ENCODE peak calls at places on chromosome 6, in eight cellular contexts. O is choroid plexus epithelial cell, N is OCI-LY7, T is foreskin fibroblast, Z is PC-9, R is lower lobe of right lung, A is colonic mucosa, I is right lobe of liver. B is an unnamed sample.

GRCh38 chr6:82862543-82862942 is 203.1 kb downstream of the UBE3D start:
- DNase-seq in N (no peak), O (peak), R (no peak), A (no peak), I (no peak), T (peak), Z (no peak), B (no peak)

GRCh38 chr6:87588756-87589407 is 905 bp downstream of the RARS2 start:
- DNase-seq in N (no peak), R (no peak), A (no peak), O (no peak), Z (no peak), I (no peak), T (no peak), B (no peak)

GRCh38 chr6:44171899-44172546 is 13.4 kb downstream of the CAPN11 start:
- DNase-seq in R (no peak), O (no peak), N (no peak), A (no peak), Z (no peak), I (no peak), T (no peak), B (no peak)

GRCh38 chr6:69796081-69796626 is 656 bp downstream of the LMBRD1 start:
- DNase-seq in N (peak), R (no peak), Z (peak), I (peak), A (peak), T (peak), O (peak), B (peak)

GRCh38 chr6:84021625-84022024 is 11.9 kb upstream of the MRAP2 start:
- DNase-seq in I (no peak), R (no peak), Z (no peak), O (no peak), N (no peak), A (no peak), T (no peak), B (no peak)

GRCh38 chr6:110587328-110587727 is 110.9 kb upstream of the SLC22A16 start:
- DNase-seq in Z (no peak), A (no peak), R (no peak), N (no peak), O (no peak), I (no peak), T (no peak), B (no peak)

GRCh38 chr6:125792680-125793079 is 1.9 kb downstream of the NCOA7 start:
- DNase-seq in R (no peak), O (peak), I (no peak), N (no peak), Z (no peak), A (no peak), T (no peak), B (no peak)

GRCh38 chr6:82442320-82442719 is 78.7 kb downstream of the TPBG start:
- DNase-seq in I (no peak), R (no peak), T (no peak), O (no peak), A (no peak), Z (no peak), N (no peak), B (no peak)

GRCh38 chr6:81023007-81023582 is 729.4 kb downstream of the TENT5A start:
- DNase-seq in Z (no peak), T (no peak), O (peak), N (peak), R (no peak), I (no peak), A (no peak), B (no peak)

GRCh38 chr6:142367501-142368018 is 65.8 kb downstream of the ADGRG6 start:
- DNase-seq in I (no peak), O (no peak), Z (no peak), T (no peak), N (no peak), A (no peak), R (no peak), B (peak)

GRCh38 chr6:156645106-156645505 is 132.1 kb upstream of the ARID1B start:
- DNase-seq in T (no peak), R (no peak), I (no peak), O (peak), A (no peak), Z (no peak), N (no peak), B (no peak)

GRCh38 chr6:87436435-87436834 is 28.7 kb downstream of the CFAP206 start:
- DNase-seq in N (peak), O (peak), I (peak), A (peak), R (no peak), Z (peak), T (peak), B (peak)

GRCh38 chr6:39731565-39731964 is 6.4 kb upstream of the KIF6 start:
- DNase-seq in A (no peak), O (peak), N (no peak), Z (no peak), T (no peak), I (no peak), R (no peak), B (no peak)

GRCh38 chr6:43301081-43301870 is 3.2 kb downstream of the SLC22A7 start:
- DNase-seq in T (no peak), I (no peak), N (no peak), A (no peak), Z (no peak), O (no peak), R (no peak), B (no peak)

GRCh38 chr6:21354805-21355238 is 238.7 kb upstream of the SOX4 start:
- DNase-seq in R (no peak), N (no peak), I (no peak), O (peak), A (peak), T (no peak), Z (no peak), B (no peak)

GRCh38 chr6:142846459-142846831 is 98.5 kb downstream of the HIVEP2 start:
- DNase-seq in A (no peak), R (no peak), I (no peak), Z (no peak), O (peak), N (no peak), T (no peak), B (no peak)

GRCh38 chr6:106886922-106887797 is 87.4 kb downstream of the CD24 start:
- DNase-seq in N (no peak), T (no peak), O (no peak), R (no peak), Z (no peak), I (no peak), A (no peak), B (no peak)

GRCh38 chr6:12013368-12013617 is 1.2 kb downstream of the HIVEP1 start:
- DNase-seq in T (no peak), N (no peak), I (no peak), R (no peak), O (no peak), Z (no peak), A (no peak), B (no peak)

GRCh38 chr6:169396554-169397163 is 143.0 kb upstream of the THBS2 start:
- DNase-seq in T (no peak), N (no peak), I (no peak), O (no peak), R (no peak), A (no peak), Z (no peak), B (no peak)
- H3K4me3 ChIP-seq in T (no peak), N (no peak), I (no peak), O (no peak), R (no peak), A (no peak), Z (no peak), B (no peak)

DNA sequence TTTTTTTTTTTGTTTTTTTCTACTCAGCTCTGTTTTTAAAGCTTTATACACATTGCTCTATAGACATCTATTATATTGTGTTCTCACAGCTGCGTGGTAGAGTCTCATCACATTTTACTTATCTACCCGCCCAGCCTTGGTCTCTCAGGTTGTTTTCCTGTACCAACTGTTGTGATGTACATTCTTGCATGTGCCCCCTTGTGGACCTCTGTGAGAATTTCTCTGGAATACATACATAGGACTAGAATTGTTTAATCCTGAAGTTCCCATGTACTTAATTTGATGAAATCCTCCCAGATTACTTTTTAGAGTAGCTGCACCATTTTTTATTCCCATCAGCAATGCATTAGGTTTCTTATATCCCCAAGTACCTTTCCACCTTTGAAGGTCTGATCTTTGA is 40.4 kb upstream of the TINAG start:
- DNase-seq in A (peak), Z (peak), T (no peak), O (peak), I (peak), N (peak), R (no peak), B (no peak)
- TF ChIP-seq CTCF in A (peak), Z (peak), T (peak), O (peak), I (peak), N (peak), R (peak), B (peak)

GRCh38 chr6:14211596-14211961 is 94.0 kb downstream of the CD83 start:
- DNase-seq in R (peak), N (no peak), O (peak), A (peak), I (peak), Z (peak), T (no peak), B (no peak)

GRCh38 chr6:14212632-14213031 is 95.1 kb downstream of the CD83 start:
- DNase-seq in O (no peak), A (no peak), Z (no peak), T (no peak), N (no peak), I (no peak), R (no peak), B (no peak)

GRCh38 chr6:14212020-14212419 is 94.4 kb downstream of the CD83 start:
- DNase-seq in T (no peak), I (no peak), R (no peak), O (no peak), Z (peak), A (no peak), N (no peak), B (no peak)

GRCh38 chr6:14210077-14210476 is 92.5 kb downstream of the CD83 start:
- DNase-seq in R (no peak), N (no peak), I (no peak), A (no peak), Z (no peak), T (no peak), O (no peak), B (no peak)

DNA sequence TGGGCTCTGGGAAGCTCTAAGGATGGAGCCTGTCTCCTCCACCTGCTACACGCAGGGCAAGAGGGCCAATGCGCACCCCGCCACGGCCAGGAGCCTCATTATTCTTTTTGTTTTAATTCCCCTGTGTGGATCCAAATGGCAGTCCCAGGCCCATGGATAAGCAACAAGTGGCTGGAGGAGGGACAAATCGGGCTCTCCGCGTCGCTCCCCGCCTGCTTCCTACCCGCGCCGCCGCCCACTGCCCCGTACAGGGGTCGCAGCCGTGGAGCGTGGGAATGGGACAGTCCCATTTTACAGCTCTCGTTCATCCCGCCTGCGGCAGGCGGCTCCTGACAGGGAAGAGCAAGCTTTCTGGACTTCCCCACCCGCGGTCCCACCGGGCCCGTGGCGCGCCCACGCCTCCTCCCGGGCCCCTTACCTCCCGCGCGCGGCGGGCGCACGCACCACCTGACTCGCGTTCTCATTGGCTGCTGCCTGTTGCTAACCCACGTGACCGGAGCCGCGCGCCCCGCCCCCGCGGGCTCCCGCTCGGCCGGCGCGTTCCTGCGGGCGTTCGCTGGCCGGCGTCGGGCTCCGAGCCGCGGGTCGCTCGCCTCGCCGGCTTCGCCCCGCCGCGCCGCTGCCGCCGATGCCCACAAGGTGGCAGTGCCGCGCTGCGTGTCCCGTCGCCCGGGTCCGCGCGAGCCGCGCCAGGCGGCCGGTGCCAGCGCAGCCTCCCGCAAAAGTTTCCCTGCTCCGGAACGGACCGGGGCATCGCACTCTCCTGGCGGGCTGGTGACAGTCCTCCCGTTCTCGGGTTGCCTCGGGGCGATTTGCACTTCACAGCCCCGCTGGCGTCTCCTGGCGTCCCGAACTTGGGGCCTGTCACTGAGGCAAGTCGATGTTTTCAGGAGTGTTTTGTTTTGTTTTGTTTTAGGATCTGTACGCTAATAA is 93.4 kb downstream of the CD83 start:
- DNase-seq in N (peak), T (peak), R (peak), A (peak), Z (peak), O (peak), I (peak), B (peak)
- H3K4me3 ChIP-seq in N (peak), T (peak), R (peak), A (peak), Z (peak), O (peak), I (peak), B (peak)

GRCh38 chr6:22826961-22827360 is 257.6 kb downstream of the HDGFL1 start:
- DNase-seq in N (no peak), I (no peak), R (no peak), A (no peak), Z (peak), T (no peak), O (peak), B (no peak)

GRCh38 chr6:22830463-22830862 is 261.1 kb downstream of the HDGFL1 start:
- DNase-seq in I (no peak), Z (no peak), O (no peak), A (no peak), R (no peak), T (no peak), N (no peak), B (no peak)

GRCh38 chr6:22829070-22829469 is 259.7 kb downstream of the HDGFL1 start:
- DNase-seq in R (no peak), A (no peak), T (no peak), N (no peak), Z (no peak), I (no peak), O (no peak), B (peak)

GRCh38 chr6:22827760-22828159 is 258.4 kb downstream of the HDGFL1 start:
- DNase-seq in R (no peak), T (peak), A (no peak), N (no peak), I (no peak), Z (no peak), O (peak), B (no peak)

DNA sequence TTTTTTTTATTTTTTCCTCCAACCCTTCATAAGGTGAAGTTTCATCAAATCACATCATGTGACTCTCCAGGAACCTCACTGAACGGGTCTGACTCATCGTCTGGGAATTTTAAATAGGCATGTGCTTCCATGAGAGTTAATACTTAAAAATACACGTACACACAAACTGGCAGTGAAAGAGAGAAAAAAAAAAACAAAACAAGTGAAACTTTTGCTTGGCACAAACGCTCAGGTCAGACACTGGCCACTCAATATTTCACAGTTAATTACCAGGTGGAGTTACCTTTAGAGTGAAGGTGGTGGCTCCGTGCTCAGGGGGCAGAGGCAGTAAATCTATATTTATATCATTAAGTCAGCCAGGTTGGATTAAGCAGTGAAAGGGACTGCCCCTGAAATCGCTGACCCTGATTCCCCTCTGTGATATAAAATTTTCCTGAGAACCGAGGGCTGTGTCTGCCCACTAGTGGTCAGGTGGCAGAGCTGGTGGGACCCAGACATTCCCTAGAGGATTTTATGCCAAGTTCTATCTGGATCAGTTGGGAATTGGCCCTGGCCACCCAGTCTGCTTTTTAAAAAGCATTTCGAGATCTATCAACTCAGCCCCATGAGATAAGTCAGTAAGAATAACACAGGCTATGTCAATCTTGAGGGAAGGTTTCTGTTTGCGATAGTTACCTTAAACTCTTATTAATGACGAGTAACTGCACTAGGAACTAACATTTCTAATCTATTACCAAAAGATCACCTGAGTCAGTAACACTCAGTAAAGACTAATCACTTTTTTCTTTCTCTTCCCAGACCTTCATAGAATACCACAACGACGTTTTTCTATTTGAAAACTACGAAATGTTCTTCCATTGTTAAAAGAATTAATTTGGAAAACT is 259.1 kb downstream of the HDGFL1 start:
- DNase-seq in O (peak), N (no peak), A (peak), I (peak), Z (peak), R (no peak), T (peak), B (peak)
- TF ChIP-seq CTCF in O (peak), N (peak), A (peak), I (peak), Z (peak), R (peak), T (peak), B (peak)

GRCh38 chr6:147869869-147870268 is 361.4 kb downstream of the SAMD5 start:
- DNase-seq in T (no peak), A (no peak), R (no peak), Z (no peak), O (no peak), N (no peak), I (no peak), B (no peak)
- H3K4me3 ChIP-seq in T (no peak), A (no peak), R (no peak), Z (no peak), O (no peak), N (no peak), I (no peak), B (no peak)

DNA sequence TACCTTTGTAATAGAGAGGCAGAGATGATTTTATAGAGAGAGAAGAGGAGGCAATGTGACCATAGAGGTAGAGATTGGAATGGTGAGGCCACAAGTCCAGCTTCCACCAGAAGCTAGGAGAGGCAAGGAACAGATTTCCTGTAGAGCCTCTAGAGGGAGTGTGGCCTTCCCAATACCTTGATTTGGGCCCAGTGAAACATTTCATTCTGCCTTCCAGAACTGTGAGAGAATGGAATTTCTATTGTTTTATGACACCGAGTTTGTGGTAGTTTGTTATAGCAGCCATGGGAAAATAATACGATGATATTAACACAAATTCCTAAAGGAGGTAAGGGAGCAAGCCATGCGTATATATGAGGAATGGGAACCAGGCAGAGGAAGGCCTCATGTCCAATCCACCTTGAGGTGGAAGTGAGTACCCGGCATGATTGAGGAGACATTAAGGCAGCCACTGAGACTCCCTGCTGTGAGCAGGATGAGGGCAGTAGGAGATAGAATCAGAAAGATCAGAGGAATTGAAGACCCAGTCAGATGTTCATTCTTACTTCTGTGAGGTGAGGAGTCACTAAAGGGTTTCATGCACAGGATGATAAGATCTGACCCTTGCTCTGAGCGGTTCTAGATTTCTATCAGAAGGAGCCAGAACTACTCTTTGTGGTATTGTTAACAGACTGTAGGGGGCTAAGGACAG is 636.3 kb upstream of the IMPG1 start:
- DNase-seq in I (no peak), O (peak), T (no peak), R (no peak), A (no peak), N (no peak), Z (no peak), B (no peak)
- TF ChIP-seq CTCF in I (no peak), O (no peak), T (no peak), R (no peak), A (no peak), N (no peak), Z (no peak), B (no peak)